ENCODE peak calls at places on chromosomes 6 and 20, in ten cellular contexts. One of them, this sample, is unnamed.

GRCh38 chr20:47396762-47397476 is 40.4 kb upstream of the ZMYND8 start:
- DNase-seq in coronary artery: no peak
- DNase-seq in GM23338: no peak
- DNase-seq in left ventricle myocardium inferior: no peak
- DNase-seq in astrocyte of the spinal cord: no peak
- DNase-seq in ascending aorta: no peak
- DNase-seq in cardiac muscle cell: no peak
- DNase-seq in BJ: no peak
- DNase-seq in heart right ventricle: no peak
- DNase-seq in ovary: no peak
- DNase-seq in this sample: no peak

GRCh38 chr20:10672579-10673127 is 1.1 kb downstream of the JAG1 start:
- DNase-seq in ascending aorta: no peak
- DNase-seq in coronary artery: no peak
- DNase-seq in ovary: peak; percentile 69
- DNase-seq in BJ: no peak
- DNase-seq in GM23338: peak; percentile 64
- DNase-seq in heart right ventricle: peak; percentile 65
- DNase-seq in astrocyte of the spinal cord: peak; percentile 69
- DNase-seq in left ventricle myocardium inferior: peak; percentile 54
- DNase-seq in cardiac muscle cell: peak; percentile 60
- DNase-seq in this sample: peak; percentile 66

GRCh38 chr6:158539363-158539762 is 20.5 kb upstream of the TMEM181 start:
- DNase-seq in astrocyte of the spinal cord: no peak
- DNase-seq in ascending aorta: no peak
- DNase-seq in GM23338: no peak
- DNase-seq in heart right ventricle: no peak
- DNase-seq in coronary artery: no peak
- DNase-seq in ovary: no peak
- DNase-seq in cardiac muscle cell: no peak
- DNase-seq in left ventricle myocardium inferior: no peak
- DNase-seq in BJ: no peak
- DNase-seq in this sample: no peak

GRCh38 chr6:162538643-162539064 is 188.9 kb downstream of the PRKN start:
- DNase-seq in heart right ventricle: peak; percentile 81
- DNase-seq in ovary: no peak
- DNase-seq in BJ: no peak
- DNase-seq in astrocyte of the spinal cord: no peak
- DNase-seq in left ventricle myocardium inferior: peak; percentile 85
- DNase-seq in coronary artery: no peak
- DNase-seq in GM23338: no peak
- DNase-seq in ascending aorta: no peak
- DNase-seq in cardiac muscle cell: peak; percentile 77
- DNase-seq in this sample: no peak

GRCh38 chr20:50325215-50325614 is 134.6 kb downstream of the CEBPB start:
- DNase-seq in left ventricle myocardium inferior: no peak
- DNase-seq in BJ: no peak
- DNase-seq in GM23338: no peak
- DNase-seq in ascending aorta: peak; percentile 2
- DNase-seq in astrocyte of the spinal cord: no peak
- DNase-seq in ovary: no peak
- DNase-seq in cardiac muscle cell: no peak
- DNase-seq in heart right ventricle: no peak
- DNase-seq in coronary artery: peak; percentile 60
- DNase-seq in this sample: no peak

GRCh38 chr6:13375360-13375878 is 47.1 kb upstream of the TBC1D7 start:
- DNase-seq in left ventricle myocardium inferior: no peak
- DNase-seq in cardiac muscle cell: no peak
- DNase-seq in ovary: no peak
- DNase-seq in ascending aorta: no peak
- DNase-seq in heart right ventricle: no peak
- DNase-seq in coronary artery: no peak
- DNase-seq in BJ: no peak
- DNase-seq in GM23338: no peak
- DNase-seq in astrocyte of the spinal cord: no peak
- DNase-seq in this sample: no peak

GRCh38 chr6:38350882-38351281 is 288.8 kb downstream of the BTBD9 start:
- DNase-seq in GM23338: peak; percentile 22
- DNase-seq in ascending aorta: no peak
- DNase-seq in coronary artery: no peak
- DNase-seq in cardiac muscle cell: no peak
- DNase-seq in astrocyte of the spinal cord: peak; percentile 73
- DNase-seq in heart right ventricle: no peak
- DNase-seq in ovary: no peak
- DNase-seq in left ventricle myocardium inferior: no peak
- DNase-seq in BJ: no peak
- DNase-seq in this sample: peak; percentile 49

GRCh38 chr6:153146413-153146812 is 15.3 kb upstream of the RGS17 start:
- DNase-seq in heart right ventricle: no peak
- DNase-seq in ovary: no peak
- DNase-seq in ascending aorta: no peak
- DNase-seq in BJ: no peak
- DNase-seq in GM23338: no peak
- DNase-seq in astrocyte of the spinal cord: no peak
- DNase-seq in left ventricle myocardium inferior: no peak
- DNase-seq in coronary artery: no peak
- DNase-seq in cardiac muscle cell: no peak
- DNase-seq in this sample: no peak

GRCh38 chr6:79231101-79231500 is 3.4 kb downstream of the HMGN3 start:
- DNase-seq in cardiac muscle cell: no peak
- DNase-seq in BJ: no peak
- DNase-seq in left ventricle myocardium inferior: no peak
- DNase-seq in astrocyte of the spinal cord: no peak
- DNase-seq in ovary: no peak
- DNase-seq in coronary artery: no peak
- DNase-seq in ascending aorta: no peak
- DNase-seq in GM23338: no peak
- DNase-seq in heart right ventricle: no peak
- DNase-seq in this sample: no peak

DNA sequence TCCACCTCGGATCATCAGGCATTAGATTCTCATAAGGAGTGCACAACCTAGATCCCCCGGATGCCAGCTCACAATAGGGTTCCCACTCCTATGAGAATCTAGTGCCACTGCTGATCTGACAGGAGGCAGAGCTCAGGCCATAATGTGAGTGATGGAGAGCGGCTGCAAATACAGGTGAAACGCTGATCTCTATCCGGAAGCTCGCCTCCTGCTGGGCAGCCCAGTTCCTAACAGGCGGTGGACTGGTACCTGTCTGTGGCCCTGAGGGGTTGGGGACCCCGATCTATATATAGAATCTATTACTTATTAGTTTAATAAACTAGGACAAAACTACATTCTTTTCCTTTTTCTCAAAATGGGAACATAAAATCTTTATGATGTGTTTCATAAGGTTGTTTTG is 741.9 kb downstream of the RFPL4B start:
- DNase-seq in astrocyte of the spinal cord: no peak
- DNase-seq in heart right ventricle: no peak
- DNase-seq in BJ: no peak
- DNase-seq in left ventricle myocardium inferior: no peak
- DNase-seq in coronary artery: no peak
- DNase-seq in ovary: no peak
- DNase-seq in ascending aorta: no peak
- DNase-seq in GM23338: peak; percentile 64
- DNase-seq in cardiac muscle cell: no peak
- DNase-seq in this sample: no peak
- TF ChIP-seq CTCF in astrocyte of the spinal cord: no peak
- TF ChIP-seq CTCF in heart right ventricle: no peak
- TF ChIP-seq CTCF in BJ: no peak
- TF ChIP-seq CTCF in left ventricle myocardium inferior: no peak
- TF ChIP-seq CTCF in coronary artery: no peak
- TF ChIP-seq CTCF in ovary: no peak
- TF ChIP-seq CTCF in ascending aorta: no peak
- TF ChIP-seq CTCF in GM23338: peak; percentile 73
- TF ChIP-seq CTCF in cardiac muscle cell: no peak
- TF ChIP-seq CTCF in this sample: no peak

GRCh38 chr6:44004136-44004535 is 123.1 kb downstream of the MRPL14 start:
- DNase-seq in BJ: no peak
- DNase-seq in left ventricle myocardium inferior: no peak
- DNase-seq in ascending aorta: no peak
- DNase-seq in astrocyte of the spinal cord: no peak
- DNase-seq in heart right ventricle: no peak
- DNase-seq in GM23338: no peak
- DNase-seq in cardiac muscle cell: no peak
- DNase-seq in coronary artery: no peak
- DNase-seq in ovary: no peak
- DNase-seq in this sample: no peak

GRCh38 chr6:44002591-44003344 is 124.5 kb downstream of the MRPL14 start:
- DNase-seq in coronary artery: no peak
- DNase-seq in ovary: peak; percentile 51
- DNase-seq in BJ: no peak
- DNase-seq in GM23338: peak; percentile 78
- DNase-seq in ascending aorta: no peak
- DNase-seq in left ventricle myocardium inferior: peak; percentile 45
- DNase-seq in cardiac muscle cell: peak; percentile 76
- DNase-seq in heart right ventricle: peak; percentile 64
- DNase-seq in astrocyte of the spinal cord: peak; percentile 54
- DNase-seq in this sample: peak; percentile 50

GRCh38 chr6:44004625-44005506 is 122.4 kb downstream of the MRPL14 start:
- DNase-seq in ovary: no peak
- DNase-seq in left ventricle myocardium inferior: peak; percentile 50
- DNase-seq in cardiac muscle cell: peak; percentile 44
- DNase-seq in astrocyte of the spinal cord: no peak
- DNase-seq in ascending aorta: no peak
- DNase-seq in coronary artery: no peak
- DNase-seq in GM23338: no peak
- DNase-seq in BJ: no peak
- DNase-seq in heart right ventricle: no peak
- DNase-seq in this sample: no peak

GRCh38 chr6:44002071-44002590 is 125.1 kb downstream of the MRPL14 start:
- DNase-seq in cardiac muscle cell: peak; percentile 55
- DNase-seq in coronary artery: no peak
- DNase-seq in left ventricle myocardium inferior: no peak
- DNase-seq in ovary: no peak
- DNase-seq in heart right ventricle: no peak
- DNase-seq in BJ: no peak
- DNase-seq in GM23338: peak; percentile 89
- DNase-seq in astrocyte of the spinal cord: no peak
- DNase-seq in ascending aorta: no peak
- DNase-seq in this sample: no peak

GRCh38 chr6:44003345-44004061 is 123.7 kb downstream of the MRPL14 start:
- DNase-seq in left ventricle myocardium inferior: no peak
- DNase-seq in ascending aorta: no peak
- DNase-seq in heart right ventricle: no peak
- DNase-seq in coronary artery: no peak
- DNase-seq in ovary: peak; percentile 14
- DNase-seq in cardiac muscle cell: no peak
- DNase-seq in GM23338: peak; percentile 64
- DNase-seq in astrocyte of the spinal cord: no peak
- DNase-seq in BJ: no peak
- DNase-seq in this sample: no peak
- H3K4me3 ChIP-seq in left ventricle myocardium inferior: peak overlapping the region; percentile 57
- H3K4me3 ChIP-seq in ascending aorta: peak overlapping the region; percentile 49
- H3K4me3 ChIP-seq in heart right ventricle: peak overlapping the region; percentile 41
- H3K4me3 ChIP-seq in coronary artery: peak overlapping the region; percentile 67
- H3K4me3 ChIP-seq in ovary: no peak overlapping the region
- H3K4me3 ChIP-seq in cardiac muscle cell: peak overlapping the region; percentile 12
- H3K4me3 ChIP-seq in GM23338: peak overlapping the region; percentile 74
- H3K4me3 ChIP-seq in astrocyte of the spinal cord: no peak overlapping the region
- H3K4me3 ChIP-seq in BJ: no peak overlapping the region
- H3K4me3 ChIP-seq in this sample: no peak overlapping the region

GRCh38 chr6:16275230-16275574 is 36.8 kb downstream of the GMPR start:
- DNase-seq in ascending aorta: no peak
- DNase-seq in cardiac muscle cell: no peak
- DNase-seq in coronary artery: no peak
- DNase-seq in astrocyte of the spinal cord: no peak
- DNase-seq in ovary: no peak
- DNase-seq in left ventricle myocardium inferior: no peak
- DNase-seq in GM23338: no peak
- DNase-seq in heart right ventricle: no peak
- DNase-seq in BJ: no peak
- DNase-seq in this sample: no peak

GRCh38 chr6:16278048-16278724 is 39.8 kb downstream of the GMPR start:
- DNase-seq in ascending aorta: no peak
- DNase-seq in coronary artery: no peak
- DNase-seq in GM23338: no peak
- DNase-seq in astrocyte of the spinal cord: peak; percentile 23
- DNase-seq in ovary: no peak
- DNase-seq in left ventricle myocardium inferior: no peak
- DNase-seq in BJ: no peak
- DNase-seq in cardiac muscle cell: peak; percentile 26
- DNase-seq in heart right ventricle: no peak
- DNase-seq in this sample: no peak

GRCh38 chr6:16278750-16279149 is 40.4 kb downstream of the GMPR start:
- DNase-seq in left ventricle myocardium inferior: no peak
- DNase-seq in coronary artery: no peak
- DNase-seq in BJ: no peak
- DNase-seq in cardiac muscle cell: no peak
- DNase-seq in ascending aorta: no peak
- DNase-seq in GM23338: no peak
- DNase-seq in astrocyte of the spinal cord: no peak
- DNase-seq in heart right ventricle: no peak
- DNase-seq in ovary: no peak
- DNase-seq in this sample: no peak

GRCh38 chr6:16274519-16275229 is 36.3 kb downstream of the GMPR start:
- DNase-seq in ovary: no peak
- DNase-seq in astrocyte of the spinal cord: no peak
- DNase-seq in left ventricle myocardium inferior: no peak
- DNase-seq in GM23338: no peak
- DNase-seq in BJ: no peak
- DNase-seq in cardiac muscle cell: no peak
- DNase-seq in coronary artery: no peak
- DNase-seq in heart right ventricle: no peak
- DNase-seq in ascending aorta: no peak
- DNase-seq in this sample: no peak

GRCh38 chr6:16276991-16277981 is 38.9 kb downstream of the GMPR start:
- DNase-seq in ovary: peak; percentile 70
- DNase-seq in GM23338: peak; percentile 87
- DNase-seq in heart right ventricle: peak; percentile 70
- DNase-seq in coronary artery: peak; percentile 93
- DNase-seq in cardiac muscle cell: peak; percentile 92
- DNase-seq in ascending aorta: peak; percentile 86
- DNase-seq in left ventricle myocardium inferior: peak; percentile 69
- DNase-seq in astrocyte of the spinal cord: peak; percentile 90
- DNase-seq in BJ: peak; percentile 69
- DNase-seq in this sample: peak; percentile 79
- TF ChIP-seq CTCF in ovary: no peak
- TF ChIP-seq CTCF in GM23338: peak; percentile 88
- TF ChIP-seq CTCF in heart right ventricle: peak; percentile 30
- TF ChIP-seq CTCF in coronary artery: peak; percentile 13
- TF ChIP-seq CTCF in cardiac muscle cell: peak; percentile 69
- TF ChIP-seq CTCF in ascending aorta: peak; percentile 70
- TF ChIP-seq CTCF in left ventricle myocardium inferior: peak; percentile 50
- TF ChIP-seq CTCF in astrocyte of the spinal cord: peak; percentile 70
- TF ChIP-seq CTCF in BJ: peak; percentile 77
- TF ChIP-seq CTCF in this sample: peak; percentile 42

DNA sequence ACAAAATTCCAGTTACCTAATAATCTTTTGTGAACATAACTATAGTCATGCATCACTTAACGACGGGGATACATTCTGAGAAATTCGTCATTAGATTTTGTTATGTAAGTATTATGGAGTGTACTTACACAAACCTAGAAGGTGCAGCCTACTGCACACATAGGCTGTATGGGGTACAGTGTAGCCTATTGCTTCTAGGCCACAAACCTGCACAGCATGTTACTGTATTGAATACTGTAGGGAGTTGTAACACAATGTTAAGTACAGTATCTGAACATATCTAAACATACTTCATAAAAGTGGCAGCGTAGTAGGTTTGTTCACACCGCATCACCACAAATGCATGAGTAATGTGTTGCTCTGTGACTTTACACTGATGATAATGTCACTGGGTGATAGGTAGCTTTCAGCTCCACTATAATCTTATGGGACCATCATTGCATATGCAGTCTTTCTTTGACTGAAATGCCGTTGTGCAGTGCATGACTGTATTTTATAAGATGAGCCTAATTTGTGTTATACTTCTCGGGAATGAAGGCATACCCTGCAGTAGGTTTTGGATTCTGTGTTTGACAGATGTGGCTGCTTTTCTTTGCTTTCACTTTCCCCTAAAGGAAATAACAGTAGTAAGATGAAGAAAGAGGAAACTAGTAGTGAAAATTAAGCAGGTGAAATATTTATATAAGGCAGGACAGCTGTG is 365.6 kb downstream of the FARS2 start:
- DNase-seq in BJ: no peak
- DNase-seq in ovary: no peak
- DNase-seq in coronary artery: no peak
- DNase-seq in ascending aorta: no peak
- DNase-seq in heart right ventricle: no peak
- DNase-seq in astrocyte of the spinal cord: no peak
- DNase-seq in cardiac muscle cell: no peak
- DNase-seq in left ventricle myocardium inferior: no peak
- DNase-seq in GM23338: no peak
- DNase-seq in this sample: no peak
- H3K4me3 ChIP-seq in BJ: no peak overlapping the region
- H3K4me3 ChIP-seq in ovary: no peak overlapping the region
- H3K4me3 ChIP-seq in coronary artery: no peak overlapping the region
- H3K4me3 ChIP-seq in ascending aorta: no peak overlapping the region
- H3K4me3 ChIP-seq in heart right ventricle: no peak overlapping the region
- H3K4me3 ChIP-seq in astrocyte of the spinal cord: no peak overlapping the region
- H3K4me3 ChIP-seq in cardiac muscle cell: no peak overlapping the region
- H3K4me3 ChIP-seq in left ventricle myocardium inferior: no peak overlapping the region
- H3K4me3 ChIP-seq in GM23338: no peak overlapping the region
- H3K4me3 ChIP-seq in this sample: no peak overlapping the region

This sample was measured in fibroblast of mammary gland.